ENCODE peak calls at places on chromosomes 6 and 20, in five cellular contexts. Y is thyroid gland, R is Karpas-422, C is brain microvascular endothelial cell, H is GM23338. U is an unnamed sample. For H3K27me3, the result is how much of the 10 kb centered on the place peaks cover.

GRCh38 chr20:16145919-16146318 is 427.3 kb downstream of the KIF16B start:
- DNase-seq in R (no peak), C (no peak), H (no peak), Y (no peak), U (no peak)

GRCh38 chr6:81797594-81797993 is 45.1 kb upstream of the TENT5A start:
- DNase-seq in R (no peak), Y (no peak), C (no peak), H (no peak), U (no peak)

GRCh38 chr6:87182321-87182720 is 27.0 kb downstream of the ZNF292 start:
- DNase-seq in H (no peak), Y (no peak), C (no peak), R (no peak), U (no peak)

GRCh38 chr20:34951652-34952051 is 4.0 kb downstream of the GSS start:
- DNase-seq in H (no peak), R (peak), C (no peak), Y (no peak), U (peak)

GRCh38 chr6:43949451-43950110 is 177.7 kb downstream of the MRPL14 start:
- DNase-seq in Y (no peak), C (no peak), R (no peak), H (no peak), U (no peak)

GRCh38 chr6:43496370-43497128 is 13.6 kb downstream of the LRRC73 start:
- DNase-seq in C (peak), R (peak), Y (no peak), H (peak), U (peak)

GRCh38 chr20:57564180-57564802 is 3.4 kb downstream of the PCK1 start:
- DNase-seq in R (no peak), Y (no peak), H (no peak), C (no peak), U (no peak)

GRCh38 chr6:129923520-129923919 is 62.4 kb upstream of the TMEM244 start:
- DNase-seq in C (peak), H (no peak), R (no peak), Y (no peak), U (no peak)

GRCh38 chr6:39880521-39881048 is 53.7 kb downstream of the MOCS1 start:
- DNase-seq in C (no peak), H (no peak), R (no peak), Y (no peak), U (no peak)

GRCh38 chr6:127518212-127518709 is 874 bp downstream of the MTCL3 start:
- DNase-seq in R (no peak), H (peak), C (no peak), Y (no peak), U (peak)

GRCh38 chr6:52261229-52261628 is 16.9 kb upstream of the IL17F start:
- DNase-seq in Y (no peak), R (no peak), C (peak), H (no peak), U (no peak)

GRCh38 chr6:156515242-156515641 is 261.9 kb upstream of the ARID1B start:
- DNase-seq in Y (no peak), C (no peak), H (no peak), R (no peak), U (no peak)

GRCh38 chr6:26056583-26057350 is 30.5 kb upstream of the HFE start:
- DNase-seq in R (peak), Y (peak), H (peak), C (no peak), U (no peak)

GRCh38 chr6:36386495-36387439 is 702 bp downstream of the ETV7 start:
- DNase-seq in H (peak), Y (peak), C (peak), R (no peak), U (peak)

DNA sequence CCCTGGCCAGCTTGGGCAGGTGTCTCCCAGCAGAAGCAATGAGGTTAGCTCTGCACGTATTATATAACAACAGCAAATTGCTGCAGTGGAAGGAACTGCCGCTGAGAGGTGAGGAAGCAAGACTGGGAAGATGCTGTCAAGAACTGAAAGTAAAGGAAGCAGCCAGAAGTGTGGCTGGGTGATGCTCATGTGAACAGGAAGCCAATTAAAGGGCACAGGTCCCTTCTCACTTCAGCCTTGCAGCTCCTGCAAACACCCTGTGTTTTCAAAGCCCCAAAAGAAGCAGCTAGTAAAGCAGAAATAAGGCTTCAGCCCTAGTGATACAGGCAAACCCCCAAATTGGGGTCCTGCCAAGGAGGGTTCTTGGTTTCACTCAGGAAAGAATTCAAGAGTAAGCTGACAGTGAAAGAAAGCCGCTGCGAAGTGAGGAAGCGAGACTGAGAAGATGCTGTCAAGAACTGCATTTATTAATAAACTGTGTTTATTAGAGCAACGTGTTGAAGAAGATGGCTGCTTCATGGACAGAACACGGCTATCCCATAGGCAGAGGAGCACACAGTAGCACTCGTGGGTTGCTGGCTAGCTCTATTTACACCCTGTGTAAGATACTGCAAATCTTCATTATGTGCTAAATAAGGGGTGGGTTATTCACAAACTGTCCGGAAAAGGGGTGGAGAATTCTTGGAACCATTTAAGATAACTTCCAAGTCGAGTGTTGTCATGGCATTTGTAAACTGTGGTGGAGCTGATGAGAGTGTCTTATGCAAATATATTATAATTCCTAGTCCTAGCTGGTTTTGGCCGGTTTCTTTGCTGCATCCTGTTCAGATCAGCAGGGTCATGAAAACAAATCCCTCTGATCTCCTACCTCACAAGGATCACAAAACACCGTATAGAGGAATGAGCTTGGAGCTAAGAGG is 152.2 kb downstream of the LINC00237 start:
- DNase-seq in H (no peak), Y (no peak), R (no peak), C (no peak), U (no peak)
- H3K27me3 ChIP-seq in H (under half), Y (under half), R (under half), C (under half), U (under half)

GRCh38 chr20:43926287-43926686 is 11.6 kb downstream of the TOX2 start:
- DNase-seq in H (no peak), R (no peak), C (no peak), Y (no peak), U (no peak)

GRCh38 chr20:43925215-43925614 is 10.6 kb downstream of the TOX2 start:
- DNase-seq in Y (no peak), C (no peak), R (no peak), H (no peak), U (no peak)

GRCh38 chr20:43925786-43926185 is 11.1 kb downstream of the TOX2 start:
- DNase-seq in Y (no peak), H (no peak), C (no peak), R (peak), U (no peak)

GRCh38 chr20:43923917-43924316 is 9.3 kb downstream of the TOX2 start:
- DNase-seq in C (no peak), Y (no peak), R (no peak), H (no peak), U (no peak)

GRCh38 chr20:43926691-43927090 is 12.0 kb downstream of the TOX2 start:
- DNase-seq in C (no peak), R (no peak), H (no peak), Y (no peak), U (no peak)
- H3K27me3 ChIP-seq in C (under half), R (under half), H (under half), Y (under half), U (under half)

GRCh38 chr20:61909028-61909427 is 156.7 kb downstream of the TAF4 start:
- DNase-seq in Y (no peak), H (no peak), R (no peak), C (no peak), U (peak)

GRCh38 chr20:61908057-61909026 is 157.3 kb downstream of the TAF4 start:
- DNase-seq in Y (no peak), H (no peak), R (no peak), C (no peak), U (peak)

GRCh38 chr20:61907081-61907891 is 158.4 kb downstream of the TAF4 start:
- DNase-seq in R (no peak), H (no peak), Y (no peak), C (no peak), U (peak)

GRCh38 chr20:61911824-61912223 is 153.9 kb downstream of the TAF4 start:
- DNase-seq in Y (no peak), R (no peak), C (no peak), H (no peak), U (no peak)

DNA sequence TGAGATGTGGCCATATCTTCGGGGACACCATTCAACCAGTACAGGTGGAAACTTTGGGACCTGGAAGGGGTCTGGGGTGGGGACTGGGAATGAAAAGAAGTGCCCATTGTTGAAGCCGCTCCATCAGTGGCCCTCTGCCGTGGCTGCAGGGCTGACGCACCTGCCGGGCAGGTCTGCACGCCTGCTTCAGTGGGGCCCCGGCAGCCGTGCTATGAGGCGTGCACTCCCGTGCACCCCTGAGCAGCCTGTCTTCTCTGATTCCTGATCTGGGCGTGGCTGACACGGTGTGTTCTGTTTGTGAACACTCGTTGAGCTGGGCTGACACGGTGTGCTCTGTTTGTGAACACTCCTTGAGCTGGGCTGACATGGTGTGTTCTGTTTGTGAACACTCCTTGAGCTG is 155.9 kb downstream of the TAF4 start:
- DNase-seq in R (no peak), C (no peak), H (no peak), Y (no peak), U (no peak)
- H3K27me3 ChIP-seq in R (under half), C (under half), H (under half), Y (under half), U (under half)

GRCh38 chr20:2694519-2694918 is 1.9 kb downstream of the EBF4 start:
- DNase-seq in H (no peak), C (no peak), Y (no peak), R (no peak), U (no peak)
- H3K27me3 ChIP-seq in H (half or more), C (under half), Y (under half), R (under half), U (half or more)

GRCh38 chr6:107571354-107571753 is 81.4 kb downstream of the SOBP start:
- DNase-seq in R (no peak), Y (no peak), C (no peak), H (no peak), U (no peak)

GRCh38 chr6:107576852-107577251 is 86.9 kb downstream of the SOBP start:
- DNase-seq in C (peak), Y (no peak), H (no peak), R (no peak), U (no peak)

GRCh38 chr6:107574856-107575255 is 84.9 kb downstream of the SOBP start:
- DNase-seq in C (no peak), Y (no peak), R (no peak), H (no peak), U (no peak)

GRCh38 chr6:107569456-107569855 is 79.5 kb downstream of the SOBP start:
- DNase-seq in Y (no peak), H (no peak), C (no peak), R (no peak), U (no peak)

DNA sequence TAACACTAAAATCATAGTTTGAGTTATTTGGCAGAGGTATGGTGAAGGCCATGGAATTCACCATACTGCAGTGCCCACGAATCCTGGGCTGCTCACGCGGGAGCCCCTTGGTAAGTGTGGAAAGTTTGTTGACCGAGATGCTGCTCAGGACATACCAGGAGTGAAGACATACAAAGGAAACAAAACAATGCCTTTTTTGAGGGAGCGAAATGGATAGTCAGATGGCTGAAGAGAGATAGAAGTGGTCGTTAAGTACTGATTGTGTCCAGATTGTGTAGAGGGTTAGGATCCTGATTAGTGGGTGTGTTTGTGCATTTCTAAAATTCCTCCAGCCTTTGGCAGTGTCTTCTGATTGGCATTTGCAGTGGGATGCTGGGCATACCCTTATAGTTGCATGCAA is 83.0 kb downstream of the SOBP start:
- DNase-seq in C (no peak), R (no peak), H (no peak), Y (no peak), U (no peak)
- H3K27me3 ChIP-seq in C (under half), R (under half), H (under half), Y (under half), U (under half)

GRCh38 chr20:51206032-51206662 is 183.2 kb upstream of the KCNG1 start:
- DNase-seq in Y (no peak), R (peak), H (peak), C (no peak), U (no peak)

GRCh38 chr20:51199920-51200319 is 177.0 kb upstream of the KCNG1 start:
- DNase-seq in R (peak), Y (no peak), C (no peak), H (peak), U (peak)

GRCh38 chr20:51208162-51208561 is 185.3 kb upstream of the KCNG1 start:
- DNase-seq in R (no peak), C (no peak), H (no peak), Y (no peak), U (no peak)

GRCh38 chr20:51204051-51204450 is 181.1 kb upstream of the KCNG1 start:
- DNase-seq in Y (no peak), R (no peak), H (no peak), C (no peak), U (no peak)

GRCh38 chr20:51204794-51205193 is 181.9 kb upstream of the KCNG1 start:
- DNase-seq in Y (no peak), C (no peak), H (no peak), R (no peak), U (no peak)
- H3K27me3 ChIP-seq in Y (under half), C (under half), H (under half), R (under half), U (under half)

GRCh38 chr20:63361507-63362425 is 617 bp upstream of the CHRNA4 start:
- DNase-seq in R (no peak), Y (no peak), H (peak), C (no peak), U (peak)
- H3K27me3 ChIP-seq in R (under half), Y (under half), H (under half), C (under half), U (under half)

GRCh38 chr20:31972481-31973386 is 4.8 kb downstream of the XKR7 start:
- DNase-seq in H (peak), C (peak), R (no peak), Y (no peak), U (no peak)

GRCh38 chr20:31967830-31968249 is at the start of gene XKR7:
- DNase-seq in R (no peak), H (peak), Y (no peak), C (no peak), U (peak)

GRCh38 chr20:31962741-31963140 is 5.2 kb upstream of the XKR7 start:
- DNase-seq in C (no peak), R (no peak), H (no peak), Y (no peak), U (no peak)

GRCh38 chr20:31968299-31969126 is 562 bp downstream of the XKR7 start:
- DNase-seq in Y (peak), C (peak), H (peak), R (peak), U (peak)

GRCh38 chr20:31966991-31967655 is 828 bp upstream of the XKR7 start:
- DNase-seq in H (peak), C (no peak), R (no peak), Y (no peak), U (peak)
- H3K27me3 ChIP-seq in H (under half), C (under half), R (under half), Y (under half), U (under half)

DNA sequence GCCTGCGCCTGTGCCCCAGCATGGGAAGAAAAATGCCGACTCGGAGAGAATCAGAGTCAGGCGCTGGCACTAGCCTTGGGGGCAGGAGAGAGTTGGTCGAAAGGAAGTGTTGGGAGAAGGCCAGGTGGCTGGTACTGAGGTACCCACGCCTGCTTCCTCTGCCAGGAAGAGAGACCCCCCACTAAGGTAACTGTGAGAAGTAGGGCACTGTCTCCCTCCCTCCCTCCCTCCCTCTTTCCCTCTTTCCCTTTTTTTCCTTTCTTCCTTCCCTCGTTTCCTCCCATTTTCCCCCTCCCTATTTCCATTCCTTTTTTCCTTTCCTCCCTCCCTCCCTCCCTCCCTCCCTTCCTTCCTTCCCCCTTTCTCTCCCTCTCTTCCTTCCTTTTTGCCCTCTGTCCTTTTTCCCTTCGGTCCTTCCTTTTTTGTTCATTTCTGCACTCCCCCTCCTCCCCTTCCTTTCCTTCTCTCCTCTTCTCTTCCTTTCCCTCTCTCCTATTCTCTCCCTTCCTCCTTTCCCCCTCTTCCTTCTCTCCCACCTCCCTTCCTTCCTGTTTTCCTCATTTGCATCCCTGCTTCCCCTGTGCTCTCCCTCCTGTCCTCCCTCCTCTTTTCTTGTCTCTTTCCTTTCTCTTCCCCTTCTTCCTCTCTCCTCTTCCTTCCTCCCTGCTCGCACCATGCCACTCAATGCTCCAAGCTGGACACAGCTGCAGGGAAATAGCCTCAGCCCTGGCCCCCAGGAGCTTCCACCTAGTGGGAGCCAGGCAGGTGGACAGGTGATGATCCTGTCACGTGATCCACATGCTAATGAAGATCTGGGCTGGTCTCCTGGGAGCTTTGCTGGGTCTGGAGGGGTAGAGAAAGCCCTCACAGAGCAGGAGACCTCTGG is 148.0 kb downstream of the DHX35 start:
- DNase-seq in Y (no peak), H (peak), C (no peak), R (no peak), U (peak)
- H3K27me3 ChIP-seq in Y (under half), H (under half), C (under half), R (under half), U (under half)

GRCh38 chr20:25044660-25045342 is 13.1 kb downstream of the ACSS1 start:
- DNase-seq in C (no peak), H (no peak), R (no peak), Y (peak), U (no peak)
- H3K27me3 ChIP-seq in C (under half), H (under half), R (under half), Y (under half), U (under half)